ENCODE peak calls at places on chromosomes 1 and 21, in ten cellular contexts. K is stimulated activated CD8-positive, alpha-beta memory T cell treated with anti-CD3 and anti-CD28 coated beads, Interleukin-15, amount 100 ng/mL, for 1 hour; H is NAMALWA; Z is epithelial cell of esophagus; U is HFFc6; L is NCI-H1105; N is A549; I is NCI-H2029 treated with DMSO at 0.1 percent for 48 hours; M is GM04503; Q is nephron progenitor cell. V is an unnamed sample.

GRCh38 chr1:14539953-14540563 is 58.4 kb upstream of the KAZN start:
- DNase-seq in K (no peak), H (peak), Z (no peak), U (no peak), L (no peak), N (no peak), I (no peak), M (no peak), Q (peak), V (no peak)

GRCh38 chr21:27528697-27529096 is 561.8 kb upstream of the ADAMTS5 start:
- DNase-seq in K (no peak), H (no peak), Z (no peak), U (peak), L (no peak), N (no peak), I (no peak), M (no peak), Q (no peak), V (no peak)

GRCh38 chr1:154971341-154971998 is 923 bp upstream of the SHC1 start:
- DNase-seq in K (no peak), H (no peak), Z (peak), U (no peak), L (no peak), N (no peak), I (no peak), M (no peak), Q (no peak), V (no peak)

GRCh38 chr1:38125837-38126520 is 79.4 kb upstream of the POU3F1 start:
- DNase-seq in K (no peak), H (no peak), Z (peak), U (no peak), L (no peak), N (no peak), I (no peak), M (no peak), Q (no peak), V (no peak)

GRCh38 chr1:171495444-171495843 is 10.1 kb downstream of the PRRC2C start:
- DNase-seq in K (no peak), H (no peak), Z (no peak), U (no peak), L (no peak), N (no peak), I (no peak), M (no peak), Q (no peak), V (no peak)

GRCh38 chr1:2212542-2213491 is 15.3 kb upstream of the SKI start:
- DNase-seq in K (no peak), H (no peak), Z (peak), U (peak), L (no peak), N (peak), I (no peak), M (peak), Q (peak), V (peak)

GRCh38 chr1:41175546-41175945 is 66.6 kb downstream of the SCMH1 start:
- DNase-seq in K (no peak), H (no peak), Z (peak), U (peak), L (no peak), N (no peak), I (peak), M (no peak), Q (no peak), V (no peak)

GRCh38 chr21:34835526-34835925 is 166.7 kb downstream of the CLIC6 start:
- DNase-seq in K (no peak), H (no peak), Z (no peak), U (no peak), L (no peak), N (no peak), I (no peak), M (no peak), Q (no peak), V (no peak)

V was measured in T-helper 22 cell.